ENCODE peak calls at places on chromosomes 11 and 22, in four cellular contexts. D is fibroblast of lung, Z is A549, P is lower leg skin. S is an unnamed sample.

GRCh38 chr22:23405366-23405851 is 174.7 kb downstream of the IGLL1 start:
- DNase-seq in Z (no peak), D (no peak), P (no peak), S (no peak)

GRCh38 chr11:130636672-130637463 is 188.4 kb downstream of the ADAMTS15 start:
- DNase-seq in P (no peak), Z (peak), D (peak), S (no peak)

GRCh38 chr22:43829904-43830851 is 18.1 kb upstream of the EFCAB6 start:
- DNase-seq in Z (no peak), P (peak), D (peak), S (no peak)

GRCh38 chr11:115684135-115684534 is 179.9 kb upstream of the CADM1 start:
- DNase-seq in D (no peak), Z (no peak), P (no peak), S (no peak)

GRCh38 chr22:47965066-47965465 is 1202.6 kb downstream of the TBC1D22A start:
- DNase-seq in Z (no peak), P (no peak), D (no peak), S (no peak)

GRCh38 chr11:63614136-63614664 is at the start of gene PLAAT3:
- DNase-seq in D (peak), P (peak), Z (peak), S (peak)

GRCh38 chr11:95926714-95927113 is 2.8 kb upstream of the MTMR2 start:
- DNase-seq in P (no peak), D (no peak), Z (no peak), S (no peak)

GRCh38 chr22:32380991-32381390 is 23.3 kb downstream of the RFPL3 start:
- DNase-seq in D (no peak), P (no peak), Z (no peak), S (no peak)

GRCh38 chr22:44827666-44828065 is 75.3 kb downstream of the ARHGAP8 start:
- DNase-seq in P (no peak), D (no peak), Z (no peak), S (no peak)

GRCh38 chr11:66411323-66411722 is 9.5 kb upstream of the NPAS4 start:
- DNase-seq in Z (no peak), D (no peak), P (no peak), S (no peak)

GRCh38 chr11:68309621-68310185 is 2.7 kb upstream of the LRP5 start:
- DNase-seq in D (no peak), Z (no peak), P (no peak), S (no peak)

GRCh38 chr22:29313126-29314071 is 2.1 kb downstream of the RASL10A start:
- DNase-seq in P (no peak), Z (no peak), D (peak), S (no peak)

GRCh38 chr22:36954251-36955014 is 41.0 kb downstream of the CSF2RB start:
- DNase-seq in Z (no peak), D (no peak), P (no peak), S (no peak)

GRCh38 chr11:2206291-2206690 is 34.7 kb upstream of the TH start:
- DNase-seq in P (peak), Z (no peak), D (no peak), S (no peak)

GRCh38 chr11:132921597-132921996 is 610.7 kb downstream of the OPCML start:
- DNase-seq in Z (no peak), P (no peak), D (no peak), S (no peak)

GRCh38 chr11:72721689-72722049 is 30.5 kb downstream of the ARAP1 start:
- DNase-seq in D (peak), Z (no peak), P (peak), S (no peak)

GRCh38 chr11:76206327-76207081 is at the start of gene WNT11:
- DNase-seq in P (peak), D (peak), Z (peak), S (no peak)

GRCh38 chr22:49999063-49999900 is 13.3 kb downstream of the IL17REL start:
- DNase-seq in D (no peak), Z (no peak), P (peak), S (peak)

GRCh38 chr11:84720706-84721402 is 906.3 kb downstream of the DLG2 start:
- DNase-seq in Z (no peak), D (peak), P (no peak), S (no peak)

GRCh38 chr22:46070722-46071450 is 79.4 kb upstream of the PPARA start:
- DNase-seq in P (no peak), Z (no peak), D (peak), S (no peak)

GRCh38 chr11:96393753-96394348 is 4.0 kb downstream of the JRKL start:
- DNase-seq in Z (peak), P (no peak), D (peak), S (no peak)

GRCh38 chr22:42645341-42645937 is 3.8 kb downstream of the CYB5R3 start:
- DNase-seq in Z (no peak), P (no peak), D (no peak), S (no peak)

GRCh38 chr22:49368976-49369725 is 458.5 kb downstream of the BRD1 start:
- DNase-seq in D (no peak), Z (peak), P (peak), S (no peak)

GRCh38 chr11:69272961-69273461 is 20.9 kb upstream of the MYEOV start:
- DNase-seq in P (no peak), Z (no peak), D (no peak), S (no peak)

GRCh38 chr11:127056338-127056971 is 55.9 kb upstream of the KIRREL3 start:
- DNase-seq in Z (no peak), P (peak), D (no peak), S (no peak)

GRCh38 chr11:2700415-2701211 is 819 bp upstream of the KCNQ1OT1 start:
- DNase-seq in D (peak), Z (peak), P (peak), S (no peak)

GRCh38 chr11:2121227-2122130 is 17.7 kb downstream of the IGF2 start:
- DNase-seq in P (no peak), Z (no peak), D (no peak), S (no peak)

GRCh38 chr11:28108909-28109308 is 721 bp downstream of the METTL15 start:
- DNase-seq in D (no peak), Z (no peak), P (no peak), S (no peak)

GRCh38 chr11:76302707-76303395 is 78.1 kb downstream of the THAP12 start:
- DNase-seq in Z (no peak), D (no peak), P (no peak), S (no peak)

DNA sequence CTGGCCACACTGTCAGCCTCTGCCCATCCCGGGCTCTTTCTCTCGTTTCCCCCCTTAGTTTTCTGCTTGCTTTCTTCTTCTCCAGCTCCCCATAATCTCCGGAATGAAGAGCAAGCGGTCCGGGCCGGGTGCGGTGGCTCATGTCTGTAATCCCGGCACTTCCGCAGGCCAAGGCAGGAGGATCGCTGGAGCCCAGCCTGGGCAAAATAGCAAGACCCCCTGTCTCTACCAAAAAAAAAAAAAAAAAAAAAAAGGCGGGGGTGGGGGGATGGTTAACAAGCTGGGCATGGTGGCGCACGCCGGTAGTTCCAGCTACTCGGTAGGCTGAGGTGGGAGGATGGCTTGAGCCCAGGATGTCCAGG is 40.8 kb downstream of the AHNAK start:
- DNase-seq in D (no peak), P (peak), Z (no peak), S (no peak)
- H3K4me3 ChIP-seq in D (no peak), P (no peak), Z (no peak), S (peak)

GRCh38 chr11:18012906-18013781 is at the start of gene SERGEF:
- DNase-seq in Z (peak), D (peak), P (peak), S (peak)
- TF ChIP-seq CTCF in Z (no peak), D (no peak), P (no peak), S (no peak)

GRCh38 chr22:38412435-38413084 is 42.4 kb downstream of the KCNJ4 start:
- DNase-seq in Z (peak), P (peak), D (no peak), S (no peak)
- H3K4me3 ChIP-seq in Z (peak), P (no peak), D (no peak), S (peak)

GRCh38 chr11:113689711-113690618 is 16.1 kb downstream of the TMPRSS5 start:
- DNase-seq in P (no peak), D (no peak), Z (no peak), S (no peak)

GRCh38 chr11:113695207-113695606 is 10.9 kb downstream of the TMPRSS5 start:
- DNase-seq in P (no peak), D (no peak), Z (no peak), S (no peak)

GRCh38 chr11:113694390-113694789 is 11.7 kb downstream of the TMPRSS5 start:
- DNase-seq in Z (no peak), P (no peak), D (no peak), S (no peak)

GRCh38 chr11:113693030-113693429 is 13.1 kb downstream of the TMPRSS5 start:
- DNase-seq in P (no peak), Z (no peak), D (no peak), S (no peak)

GRCh38 chr11:113690619-113691569 is 15.2 kb downstream of the TMPRSS5 start:
- DNase-seq in P (no peak), D (peak), Z (peak), S (no peak)
- TF ChIP-seq CTCF in P (no peak), D (peak), Z (peak), S (no peak)

S was measured in thoracic aorta.